ENCODE peak calls at places on chromosomes 12 and 14, in eight cellular contexts. E is tibial artery, M is aorta, U is endothelial cell of umbilical vein, O is ovary, B is cardiac muscle cell, S is stomach, D is iPS DF 6.9. G is an unnamed sample.

GRCh38 chr12:130872179-130873096 is 572 bp downstream of the RAN start:
- DNase-seq in E (peak; percentile 69), O (peak; percentile 25), S (peak; percentile 38), U (peak; percentile 42), M (peak; percentile 56), B (peak; percentile 74), D (no peak), G (peak; percentile 50)

GRCh38 chr12:130571089-130571488 is 145.0 kb downstream of the RIMBP2 start:
- DNase-seq in B (no peak), U (no peak), D (no peak), E (no peak), S (no peak), O (no peak), M (no peak), G (no peak)

GRCh38 chr12:66063976-66064375 is 66.6 kb downstream of the LLPH start:
- DNase-seq in B (no peak), E (no peak), O (no peak), U (no peak), D (no peak), M (no peak), S (no peak), G (no peak)

GRCh38 chr14:22383515-22384166 is 205.4 kb downstream of the DAD1 start:
- DNase-seq in M (no peak), E (no peak), B (no peak), O (no peak), S (peak; percentile 34), D (no peak), U (no peak), G (no peak)

GRCh38 chr12:130816055-130816454 is 23.0 kb downstream of the STX2 start:
- DNase-seq in O (no peak), M (no peak), U (no peak), B (peak; percentile 15), S (no peak), E (no peak), D (no peak), G (no peak)

GRCh38 chr14:89258728-89259273 is 158.2 kb downstream of the FOXN3 start:
- DNase-seq in S (no peak), E (no peak), U (no peak), D (no peak), M (no peak), O (no peak), B (no peak), G (no peak)

GRCh38 chr12:107385518-107385917 is 292.2 kb upstream of the CRY1 start:
- DNase-seq in O (no peak), D (no peak), M (no peak), B (no peak), S (no peak), E (no peak), U (no peak), G (no peak)

GRCh38 chr14:104105071-104105821 is 19.7 kb downstream of the ASPG start:
- DNase-seq in D (no peak), O (peak; percentile 7), M (peak; percentile 43), E (peak; percentile 59), U (no peak), S (peak; percentile 33), B (no peak), G (peak; percentile 36)

GRCh38 chr12:74365178-74365964 is 172.3 kb upstream of the ATXN7L3B start:
- DNase-seq in O (peak; percentile 21), B (peak; percentile 5), S (no peak), D (peak; percentile 27), U (peak; percentile 57), E (no peak), M (no peak), G (no peak)

GRCh38 chr12:75568387-75568786 is 57.0 kb upstream of the KRR1 start:
- DNase-seq in U (no peak), B (no peak), E (no peak), D (no peak), M (no peak), S (no peak), O (no peak), G (no peak)

GRCh38 chr14:100303179-100303578 is 3.1 kb downstream of the SLC25A29 start:
- DNase-seq in E (no peak), D (no peak), O (no peak), U (no peak), M (no peak), S (no peak), B (peak; percentile 42), G (no peak)

GRCh38 chr14:72816287-72816686 is 77.6 kb downstream of the DPF3 start:
- DNase-seq in B (no peak), D (no peak), S (no peak), E (no peak), M (no peak), O (no peak), U (no peak), G (no peak)

GRCh38 chr14:103540816-103541493 is 12.0 kb downstream of the TRMT61A start:
- DNase-seq in O (no peak), B (no peak), S (no peak), D (no peak), E (no peak), M (no peak), U (no peak), G (peak; percentile 56)

GRCh38 chr12:111343181-111343580 is 25.7 kb downstream of the PHETA1 start:
- DNase-seq in U (no peak), B (no peak), S (no peak), M (no peak), O (no peak), E (no peak), D (no peak), G (no peak)

GRCh38 chr14:33780035-33780434 is 170.8 kb downstream of the EGLN3 start:
- DNase-seq in O (no peak), D (no peak), B (no peak), E (no peak), M (no peak), S (no peak), U (no peak), G (no peak)

GRCh38 chr14:77316872-77317271 is 3.8 kb downstream of the POMT2 start:
- DNase-seq in U (no peak), O (no peak), B (no peak), E (no peak), D (no peak), S (no peak), M (no peak), G (peak; percentile 34)

GRCh38 chr12:107014050-107014449 is 27.1 kb upstream of the MTERF2 start:
- DNase-seq in E (no peak), D (no peak), S (peak; percentile 43), M (no peak), O (no peak), U (no peak), B (peak; percentile 16), G (no peak)

GRCh38 chr12:65881348-65881961 is 57.2 kb downstream of the HMGA2 start:
- DNase-seq in M (peak; percentile 69), B (no peak), S (peak; percentile 30), D (no peak), E (peak; percentile 70), O (peak; percentile 59), U (no peak), G (peak; percentile 67)

GRCh38 chr12:93127582-93128331 is 198.7 kb upstream of the EEA1 start:
- DNase-seq in D (no peak), O (peak; percentile 84), M (peak; percentile 63), B (peak; percentile 87), S (peak; percentile 32), E (peak; percentile 92), U (no peak), G (peak; percentile 75)

DNA sequence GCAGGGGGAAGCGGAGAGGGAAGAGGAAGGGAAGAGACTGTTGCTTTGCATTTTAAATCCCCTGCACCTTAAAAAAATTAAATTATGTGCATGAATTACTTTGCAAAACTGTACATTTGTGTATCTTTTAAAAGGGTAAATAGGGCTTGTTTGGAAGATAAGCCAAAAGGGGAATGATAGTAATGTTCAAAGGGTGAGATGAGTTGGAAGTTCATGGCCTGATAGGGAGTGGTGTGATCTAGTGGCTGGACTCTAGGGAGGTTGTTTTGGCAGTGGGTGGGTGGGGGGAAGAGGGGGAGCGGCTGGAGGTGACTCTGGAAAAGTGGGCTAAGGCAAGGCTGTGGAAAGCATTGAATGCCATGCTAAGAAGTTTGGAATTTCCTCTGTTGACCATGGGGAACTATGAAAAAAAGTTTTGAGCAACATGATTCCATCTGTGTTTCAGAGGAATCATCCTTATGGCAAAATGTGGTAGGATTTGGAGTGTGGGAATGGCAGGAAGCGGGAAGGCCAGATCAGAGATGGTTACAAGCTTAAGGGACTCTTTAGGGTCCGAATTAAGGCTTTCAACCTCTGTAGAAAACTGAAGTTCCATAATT is 25.5 kb upstream of the EMP1 start:
- DNase-seq in M (no peak), B (no peak), D (no peak), O (no peak), E (no peak), U (no peak), S (no peak), G (no peak)
- H3K4me1 ChIP-seq in M (no peaks in the 10 kb centered on the region), B (no peaks in the 10 kb centered on the region), D (peaks cover 3% of the 10 kb centered on the region), O (no peaks in the 10 kb centered on the region), E (peaks cover 13% of the 10 kb centered on the region), U (peaks cover 20% of the 10 kb centered on the region), S (peaks cover 8% of the 10 kb centered on the region), G (no peaks in the 10 kb centered on the region)

DNA sequence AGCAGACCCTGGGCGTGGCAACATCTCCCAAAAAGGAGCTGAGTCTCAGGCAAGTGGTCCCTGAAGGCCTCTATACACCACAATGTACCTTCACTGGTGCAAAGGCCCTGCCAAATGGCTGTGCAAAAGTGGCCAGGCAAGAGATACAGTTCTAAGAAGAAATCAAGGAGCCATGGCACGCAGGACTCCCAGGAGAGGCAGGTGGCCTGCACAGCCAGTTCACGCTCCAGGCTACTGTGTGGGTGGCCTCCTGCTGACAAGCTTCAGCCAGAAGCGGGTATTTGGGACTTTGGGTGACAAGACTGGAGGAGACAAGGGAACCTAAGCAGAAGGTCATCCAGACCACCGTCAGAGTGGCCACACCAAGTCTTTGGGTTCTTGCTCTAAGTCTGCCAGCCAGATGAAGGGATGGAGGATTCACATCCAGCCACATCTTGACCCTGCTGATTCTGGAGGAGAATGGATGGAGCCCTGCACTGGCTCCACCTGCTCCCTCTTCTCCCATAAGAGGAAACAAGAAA is 20.5 kb upstream of the ZFP36L1 start:
- DNase-seq in D (no peak), O (no peak), M (no peak), S (no peak), B (no peak), U (no peak), E (no peak), G (no peak)
- H3K4me1 ChIP-seq in D (peaks cover 5% of the 10 kb centered on the region), O (peaks cover 32% of the 10 kb centered on the region), M (peaks cover 3% of the 10 kb centered on the region), S (peaks cover 73% of the 10 kb centered on the region), B (peaks cover 26% of the 10 kb centered on the region), U (peaks cover 21% of the 10 kb centered on the region), E (peaks cover 53% of the 10 kb centered on the region), G (peaks cover 23% of the 10 kb centered on the region)

DNA sequence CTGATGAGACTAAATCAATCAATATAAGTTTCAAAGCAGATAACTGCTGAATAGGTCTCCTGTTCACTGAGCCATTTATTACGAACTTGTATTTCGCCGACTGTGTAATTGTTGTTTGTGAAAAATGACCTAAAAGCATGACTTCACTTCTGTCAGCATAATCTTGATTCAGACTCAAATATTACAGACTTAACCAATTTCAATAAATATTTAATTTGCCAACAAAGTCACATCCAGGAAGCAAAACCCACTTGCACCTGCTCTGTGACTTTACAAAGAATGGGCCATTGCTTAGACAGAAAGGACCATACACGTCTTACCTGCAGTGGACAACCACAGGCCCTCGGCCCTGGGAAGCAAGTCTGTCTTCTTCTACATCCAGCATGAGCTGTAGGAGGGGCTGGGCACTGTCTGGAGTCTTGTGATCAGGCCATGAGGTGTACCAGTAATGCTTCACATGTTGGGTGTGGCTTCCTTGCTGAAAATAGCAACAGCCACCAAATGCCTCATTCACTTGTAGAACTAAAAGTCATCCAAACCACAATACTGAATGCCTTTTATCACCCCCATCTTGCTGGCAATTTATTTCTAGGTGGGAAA is 23.5 kb upstream of the PTPRB start:
- DNase-seq in B (no peak), M (no peak), U (peak; percentile 57), E (no peak), S (no peak), D (no peak), O (no peak), G (no peak)
- H3K4me1 ChIP-seq in B (no peaks in the 10 kb centered on the region), M (peaks cover 1% of the 10 kb centered on the region), U (peaks cover 40% of the 10 kb centered on the region), E (no peaks in the 10 kb centered on the region), S (no peaks in the 10 kb centered on the region), D (peaks cover 1% of the 10 kb centered on the region), O (no peaks in the 10 kb centered on the region), G (no peaks in the 10 kb centered on the region)

GRCh38 chr14:60510976-60511599 is 2.1 kb downstream of the SIX6 start:
- DNase-seq in E (no peak), S (no peak), M (no peak), D (no peak), O (no peak), B (no peak), U (no peak), G (no peak)
- H3K4me1 ChIP-seq in E (peaks cover 53% of the 10 kb centered on the region), S (peaks cover 66% of the 10 kb centered on the region), M (no peaks in the 10 kb centered on the region), D (peaks cover 8% of the 10 kb centered on the region), O (peaks cover 2% of the 10 kb centered on the region), B (peaks cover 4% of the 10 kb centered on the region), U (peaks cover 3% of the 10 kb centered on the region), G (peaks cover 3% of the 10 kb centered on the region)